ENCODE peak calls at places on chromosomes 1 and 21, in ten cellular contexts. N, K, Q, S, R, H, E, J, F and Z are unnamed samples.

GRCh38 chr1:238466459-238466858 is 575.7 kb upstream of the ZP4 start:
- DNase-seq in F (no peak), H (no peak), Q (no peak), E (no peak), J (no peak), N (no peak), R (no peak), S (no peak), K (no peak), Z (no peak)

GRCh38 chr1:50720457-50721053 is 239.5 kb downstream of the FAF1 start:
- DNase-seq in H (no peak), R (no peak), N (no peak), Q (no peak), F (no peak), J (no peak), E (no peak), K (peak), S (peak), Z (no peak)

GRCh38 chr1:183674339-183674738 is 21.2 kb upstream of the APOBEC4 start:
- DNase-seq in S (no peak), R (no peak), F (no peak), K (no peak), J (no peak), H (no peak), N (no peak), E (no peak), Q (peak), Z (no peak)

GRCh38 chr1:77459881-77460280 is 178.1 kb downstream of the AK5 start:
- DNase-seq in S (no peak), K (no peak), N (no peak), E (no peak), J (no peak), H (no peak), F (no peak), Q (no peak), R (peak), Z (no peak)

GRCh38 chr1:169586395-169587255 is at the start of gene F5:
- DNase-seq in F (peak), S (peak), K (peak), J (peak), H (peak), Q (peak), E (peak), N (peak), R (peak), Z (peak)

GRCh38 chr1:214228976-214229375 is 52.0 kb upstream of the SMYD2 start:
- DNase-seq in S (no peak), R (no peak), Q (no peak), H (no peak), J (no peak), K (no peak), N (no peak), E (no peak), F (no peak), Z (no peak)

GRCh38 chr1:231612393-231613089 is 14.0 kb upstream of the DISC1 start:
- DNase-seq in F (no peak), J (no peak), R (no peak), E (peak), S (no peak), K (no peak), N (peak), H (no peak), Q (no peak), Z (peak)

GRCh38 chr1:27299385-27300252 is 22.3 kb upstream of the TMEM222 start:
- DNase-seq in R (peak), J (no peak), H (no peak), S (no peak), E (peak), F (no peak), N (peak), K (peak), Q (peak), Z (no peak)

GRCh38 chr1:1005774-1006304 is 5.9 kb upstream of the HES4 start:
- DNase-seq in F (no peak), J (no peak), Q (no peak), S (peak), H (peak), E (no peak), K (no peak), N (no peak), R (no peak), Z (peak)

GRCh38 chr1:110436635-110437034 is 14.3 kb upstream of the PROK1 start:
- DNase-seq in H (no peak), R (no peak), F (no peak), Q (no peak), E (no peak), K (peak), J (no peak), S (no peak), N (no peak), Z (no peak)

GRCh38 chr1:156113263-156114004 is 1.1 kb upstream of the LMNA start:
- DNase-seq in R (no peak), Q (no peak), E (no peak), H (no peak), J (no peak), S (no peak), N (no peak), F (no peak), K (no peak), Z (no peak)

GRCh38 chr1:211630236-211631081 is 45.0 kb downstream of the NEK2 start:
- DNase-seq in Q (no peak), E (no peak), J (no peak), F (no peak), R (no peak), K (peak), N (no peak), H (no peak), S (peak), Z (no peak)

GRCh38 chr1:65429078-65429477 is 8.6 kb downstream of the LEPR start:
- DNase-seq in Q (no peak), K (no peak), E (no peak), F (no peak), R (no peak), S (peak), H (no peak), J (no peak), N (no peak), Z (no peak)

GRCh38 chr1:60869264-60869663 is 213.1 kb upstream of the NFIA start:
- DNase-seq in N (no peak), K (no peak), E (no peak), F (no peak), Q (no peak), S (no peak), J (no peak), R (no peak), H (no peak), Z (no peak)

GRCh38 chr1:225596152-225596551 is 56.8 kb downstream of the ENAH start:
- DNase-seq in S (no peak), N (no peak), F (no peak), R (no peak), K (no peak), Q (no peak), J (no peak), E (no peak), H (no peak), Z (no peak)

GRCh38 chr1:224497714-224498573 is 63.3 kb upstream of the WDR26 start:
- DNase-seq in Q (no peak), N (no peak), R (peak), K (peak), J (no peak), E (peak), H (no peak), S (no peak), F (peak), Z (peak)

GRCh38 chr1:213415686-213416380 is 364.8 kb downstream of the RPS6KC1 start:
- DNase-seq in R (no peak), F (no peak), J (no peak), N (no peak), Q (no peak), S (no peak), E (no peak), K (no peak), H (no peak), Z (no peak)

GRCh38 chr1:218345673-218346390 is 696 bp downstream of the TGFB2 start:
- DNase-seq in E (peak), F (peak), R (peak), K (peak), J (no peak), S (peak), H (peak), N (peak), Q (peak), Z (peak)

GRCh38 chr1:210750468-210750867 is 383.5 kb downstream of the KCNH1 start:
- DNase-seq in F (no peak), E (no peak), R (no peak), K (no peak), N (no peak), Q (no peak), S (no peak), H (no peak), J (no peak), Z (no peak)

GRCh38 chr1:233735331-233735730 is 121.4 kb downstream of the KCNK1 start:
- DNase-seq in R (no peak), Q (no peak), S (no peak), E (no peak), K (no peak), J (no peak), H (no peak), F (no peak), N (no peak), Z (no peak)

GRCh38 chr1:17865912-17866311 is 110.8 kb downstream of the ACTL8 start:
- DNase-seq in R (no peak), E (no peak), Q (no peak), H (no peak), F (no peak), N (no peak), S (no peak), J (no peak), K (no peak), Z (no peak)

GRCh38 chr1:93399781-93400180 is 48.1 kb upstream of the FNBP1L start:
- DNase-seq in N (no peak), R (no peak), Q (no peak), K (peak), J (no peak), F (no peak), E (no peak), S (no peak), H (no peak), Z (no peak)

GRCh38 chr1:59434336-59434735 is 137.4 kb downstream of the FGGY start:
- DNase-seq in E (peak), R (no peak), H (no peak), J (no peak), S (no peak), Q (no peak), F (no peak), N (no peak), K (no peak), Z (no peak)

GRCh38 chr1:229262239-229262638 is 8.7 kb upstream of the RAB4A start:
- DNase-seq in Q (no peak), R (no peak), N (no peak), J (no peak), F (no peak), H (no peak), K (no peak), E (no peak), S (no peak), Z (no peak)

GRCh38 chr1:29827237-29827750 is 591.0 kb downstream of the PTPRU start:
- DNase-seq in H (no peak), S (no peak), Q (no peak), J (no peak), K (no peak), R (no peak), N (no peak), E (no peak), F (no peak), Z (no peak)

GRCh38 chr1:24640288-24640687 is 2.8 kb upstream of the SRRM1 start:
- DNase-seq in H (no peak), N (peak), S (no peak), K (no peak), R (no peak), J (no peak), F (no peak), E (no peak), Q (no peak), Z (peak)

GRCh38 chr1:3900150-3900968 is at the start of gene C1orf174:
- DNase-seq in J (peak), Q (peak), S (peak), K (peak), R (peak), F (peak), N (peak), E (peak), H (peak), Z (peak)
- TF ChIP-seq POLR2AphosphoS5 in J (peak), Q (peak), S (peak), K (peak), R (peak), F (peak), N (peak), E (peak), H (no peak), Z (peak)

DNA sequence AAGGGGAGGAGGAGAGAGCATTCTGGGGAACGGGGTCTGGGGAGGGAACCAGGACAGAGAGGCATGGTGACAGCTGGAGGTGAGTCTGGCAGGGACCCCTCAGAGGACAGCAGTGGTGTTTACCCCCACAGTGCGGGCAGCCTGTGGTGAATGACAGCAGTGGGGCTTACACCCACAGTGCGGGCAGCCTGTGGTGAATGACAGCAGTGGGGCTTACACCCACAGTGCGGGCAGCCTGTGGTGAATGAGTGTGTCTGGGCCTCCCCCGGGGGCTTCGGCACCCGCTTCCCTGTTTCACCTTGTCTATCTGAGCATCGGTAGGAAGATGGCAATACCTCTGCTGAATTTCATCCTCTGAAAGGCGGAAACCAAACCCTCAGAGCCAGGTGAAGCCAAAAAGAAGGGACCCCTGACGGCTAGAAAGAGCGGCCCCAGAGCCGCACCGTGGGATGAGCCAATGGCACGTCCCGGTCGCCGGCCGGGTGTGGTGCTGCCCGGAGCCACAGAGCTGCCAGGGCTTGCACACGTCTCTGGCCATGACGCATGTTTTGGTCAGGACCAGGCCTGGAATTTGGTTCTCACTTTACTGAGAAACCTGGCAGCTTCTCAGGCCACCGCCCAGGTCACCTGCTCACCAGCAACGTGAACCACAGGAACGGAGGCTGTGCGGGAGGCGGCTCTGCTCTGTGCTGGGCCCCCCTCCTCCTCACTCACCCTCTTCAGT is 54.1 kb downstream of the SIK1 start:
- DNase-seq in R (no peak), J (no peak), Q (no peak), S (no peak), K (no peak), E (no peak), F (no peak), H (no peak), N (no peak), Z (peak)
- TF ChIP-seq POLR2AphosphoS5 in R (no peak), J (no peak), Q (no peak), S (no peak), K (no peak), E (no peak), F (no peak), H (no peak), N (no peak), Z (no peak)

GRCh38 chr21:15483138-15483780 is 246.5 kb upstream of the USP25 start:
- DNase-seq in N (peak), E (peak), Q (peak), S (peak), K (peak), R (peak), H (peak), F (peak), J (peak), Z (peak)
- TF ChIP-seq POLR2AphosphoS5 in N (no peak), E (no peak), Q (no peak), S (no peak), K (no peak), R (no peak), H (no peak), F (no peak), J (no peak), Z (no peak)

GRCh38 chr1:205440476-205441317 is 15.1 kb downstream of the BLACAT1 start:
- DNase-seq in R (no peak), N (peak), Q (peak), H (no peak), J (peak), F (peak), K (peak), S (peak), E (peak), Z (peak)

GRCh38 chr1:205440121-205440475 is 15.7 kb downstream of the BLACAT1 start:
- DNase-seq in H (no peak), K (no peak), R (no peak), S (no peak), N (no peak), Q (no peak), F (no peak), J (no peak), E (no peak), Z (no peak)

GRCh38 chr1:205442051-205442721 is 13.7 kb downstream of the BLACAT1 start:
- DNase-seq in K (no peak), R (no peak), S (no peak), H (no peak), Q (no peak), J (no peak), F (no peak), N (no peak), E (no peak), Z (peak)

GRCh38 chr1:205441716-205442050 is 14.2 kb downstream of the BLACAT1 start:
- DNase-seq in H (no peak), N (no peak), K (no peak), E (no peak), F (no peak), S (no peak), J (no peak), Q (no peak), R (no peak), Z (no peak)

GRCh38 chr1:205441318-205441633 is 14.6 kb downstream of the BLACAT1 start:
- DNase-seq in N (no peak), S (no peak), H (no peak), F (no peak), Q (no peak), K (no peak), E (no peak), R (no peak), J (no peak), Z (no peak)
- TF ChIP-seq POLR2AphosphoS5 in N (peak), S (no peak), H (no peak), F (no peak), Q (no peak), K (no peak), E (no peak), R (no peak), J (peak), Z (no peak)